ENCODE peak calls at places on chromosomes 13 and 19, in five cellular contexts. F, L, K, U and M are unnamed samples.

GRCh38 chr19:5152767-5153532 is 184.0 kb downstream of the KDM4B start:
- DNase-seq in F (no peak), L (no peak), K (no peak), U (no peak), M (no peak)

GRCh38 chr19:1910169-1910568 is 5.0 kb downstream of the ADAT3 start:
- DNase-seq in F (no peak), L (no peak), K (no peak), U (no peak), M (peak)

GRCh38 chr19:14150770-14151661 is 14.6 kb upstream of the ASF1B start:
- DNase-seq in F (no peak), L (no peak), K (no peak), U (no peak), M (no peak)

GRCh38 chr19:10936661-10937084 is 8.1 kb downstream of the TIMM29 start:
- DNase-seq in F (peak), L (no peak), K (peak), U (peak), M (peak)

GRCh38 chr19:34793562-34793961 is 20.5 kb upstream of the ZNF599 start:
- DNase-seq in F (no peak), L (no peak), K (no peak), U (no peak), M (no peak)

GRCh38 chr13:73428137-73428536 is 369.3 kb downstream of the KLF5 start:
- DNase-seq in F (no peak), L (no peak), K (peak), U (no peak), M (no peak)

GRCh38 chr13:33352023-33352422 is 66.5 kb upstream of the STARD13 start:
- DNase-seq in F (peak), L (no peak), K (no peak), U (no peak), M (no peak)

GRCh38 chr13:108496364-108497215 is 132.8 kb upstream of the MYO16 start:
- DNase-seq in F (no peak), L (peak), K (no peak), U (no peak), M (no peak)

GRCh38 chr19:39514840-39515550 is at the start of gene SELENOV:
- DNase-seq in F (no peak), L (peak), K (no peak), U (no peak), M (no peak)

GRCh38 chr19:4624733-4625362 is 14.5 kb upstream of the TNFAIP8L1 start:
- DNase-seq in F (peak), L (no peak), K (peak), U (no peak), M (no peak)

GRCh38 chr13:98390086-98390697 is 186.7 kb downstream of the STK24 start:
- DNase-seq in F (no peak), L (no peak), K (no peak), U (no peak), M (no peak)

GRCh38 chr13:23323946-23324709 is 109.4 kb downstream of the SACS start:
- DNase-seq in F (no peak), L (no peak), K (no peak), U (no peak), M (no peak)

GRCh38 chr13:97174638-97175037 is 47.5 kb upstream of the MBNL2 start:
- DNase-seq in F (no peak), L (no peak), K (no peak), U (no peak), M (no peak)

GRCh38 chr13:113975416-113975815 is 1.5 kb upstream of the C13orf46 start:
- DNase-seq in F (no peak), L (no peak), K (no peak), U (no peak), M (no peak)

GRCh38 chr13:79973533-79973963 is 367.4 kb downstream of the SPRY2 start:
- DNase-seq in F (no peak), L (no peak), K (no peak), U (no peak), M (no peak)

GRCh38 chr13:75443356-75443958 is 38.5 kb downstream of the TBC1D4 start:
- DNase-seq in F (no peak), L (no peak), K (no peak), U (no peak), M (no peak)

GRCh38 chr19:54155694-54156093 is 3.8 kb downstream of the LENG1 start:
- DNase-seq in F (no peak), L (no peak), K (no peak), U (no peak), M (no peak)

GRCh38 chr13:59750860-59751259 is 412.9 kb downstream of the DIAPH3 start:
- DNase-seq in F (no peak), L (peak), K (no peak), U (no peak), M (no peak)

GRCh38 chr13:106612688-106613087 is 44.8 kb upstream of the ARGLU1 start:
- DNase-seq in F (no peak), L (no peak), K (no peak), U (no peak), M (no peak)

GRCh38 chr19:16386619-16387240 is 62.1 kb downstream of the KLF2 start:
- DNase-seq in F (peak), L (no peak), K (peak), U (no peak), M (peak)

GRCh38 chr19:30997222-30997621 is 352.0 kb downstream of the TSHZ3 start:
- DNase-seq in F (no peak), L (no peak), K (no peak), U (no peak), M (no peak)
- TF ChIP-seq JUND in F (no peak), L (no peak), K (no peak), U (no peak), M (no peak)

DNA sequence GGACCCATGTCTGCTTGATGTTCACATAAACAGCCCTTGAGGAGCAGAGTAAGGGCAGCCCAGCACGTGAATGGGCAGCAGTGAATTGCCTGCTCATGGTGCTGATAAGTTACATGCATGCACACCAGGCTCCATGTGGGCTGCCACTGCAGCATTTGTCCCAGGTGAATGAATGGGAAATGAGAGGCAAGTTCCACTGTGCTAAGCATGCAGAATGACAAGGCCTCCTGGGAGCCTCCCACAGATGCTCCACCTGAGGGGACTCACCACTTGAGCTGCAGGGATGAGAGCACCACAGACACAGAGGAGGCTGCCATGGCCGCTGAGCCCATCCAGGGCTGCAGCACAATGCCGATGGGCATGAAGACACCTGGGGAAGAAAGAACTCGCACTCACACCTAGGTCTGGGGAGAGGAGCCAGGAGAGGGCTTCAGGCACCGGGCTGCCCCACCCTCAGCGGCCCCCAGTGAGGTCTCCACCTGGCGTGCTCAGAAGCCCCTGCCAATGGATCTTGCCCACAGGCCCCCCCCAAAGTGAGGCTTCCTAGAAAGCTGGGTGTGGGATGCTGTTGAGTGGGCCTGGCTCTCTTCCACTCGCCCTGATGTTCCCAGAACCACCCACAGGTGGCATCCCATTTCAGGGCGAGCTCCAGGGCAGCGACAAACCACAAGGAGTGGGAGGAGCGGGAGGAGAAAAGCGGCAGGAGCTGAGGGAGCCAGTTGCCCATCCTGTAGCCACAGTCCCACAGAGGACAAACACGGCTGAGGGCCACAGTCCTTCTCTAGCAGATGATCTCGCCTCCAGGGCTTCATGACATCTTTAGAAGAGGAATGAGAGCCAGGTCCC is 73.8 kb downstream of the CCDC70 start:
- DNase-seq in F (no peak), L (peak), K (peak), U (no peak), M (peak)
- TF ChIP-seq JUND in F (no peak), L (no peak), K (no peak), U (no peak), M (no peak)

DNA sequence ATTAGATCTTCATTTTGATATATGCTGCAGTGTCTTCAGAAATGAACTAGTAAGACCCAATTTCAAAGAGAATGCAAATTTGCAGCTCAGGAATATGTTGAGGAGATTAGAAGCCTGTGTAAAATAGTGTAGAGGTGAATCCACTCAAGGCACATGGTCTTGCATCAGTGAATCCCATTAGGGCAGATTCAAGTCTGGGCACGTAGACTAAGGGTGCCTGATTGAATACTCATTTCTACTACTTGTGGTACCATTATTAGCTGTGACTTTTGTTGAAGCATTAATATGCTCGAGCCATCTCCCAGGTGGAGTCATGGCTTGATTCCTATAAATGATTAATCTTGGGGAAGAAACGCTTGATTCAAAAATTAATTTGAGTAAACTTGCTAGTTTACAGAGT is 129.4 kb downstream of the AKAP11 start:
- DNase-seq in F (no peak), L (no peak), K (no peak), U (no peak), M (no peak)
- TF ChIP-seq JUND in F (no peak), L (no peak), K (no peak), U (no peak), M (no peak)

DNA sequence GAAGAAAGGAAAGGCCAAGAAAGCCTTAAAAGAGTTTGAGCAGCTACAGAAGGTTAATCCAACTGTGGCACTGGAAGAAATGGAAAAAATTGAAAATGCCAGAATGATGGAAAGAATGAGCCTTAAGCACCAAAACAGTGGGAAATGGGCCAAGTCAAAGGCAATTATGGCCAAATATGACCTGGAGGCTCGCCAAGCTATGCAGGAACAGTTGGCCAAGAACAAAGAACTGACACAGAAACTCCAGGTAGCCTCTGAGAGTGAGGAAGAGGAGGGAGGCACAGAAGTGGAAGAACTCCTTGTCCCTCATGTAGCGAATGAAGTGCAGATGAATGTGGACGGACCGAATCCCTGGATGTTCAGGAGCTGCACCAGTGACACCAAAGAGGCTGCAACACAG is 5.1 kb downstream of the UTP14C start:
- DNase-seq in F (no peak), L (no peak), K (no peak), U (no peak), M (no peak)
- TF ChIP-seq JUND in F (no peak), L (no peak), K (no peak), U (no peak), M (no peak)

DNA sequence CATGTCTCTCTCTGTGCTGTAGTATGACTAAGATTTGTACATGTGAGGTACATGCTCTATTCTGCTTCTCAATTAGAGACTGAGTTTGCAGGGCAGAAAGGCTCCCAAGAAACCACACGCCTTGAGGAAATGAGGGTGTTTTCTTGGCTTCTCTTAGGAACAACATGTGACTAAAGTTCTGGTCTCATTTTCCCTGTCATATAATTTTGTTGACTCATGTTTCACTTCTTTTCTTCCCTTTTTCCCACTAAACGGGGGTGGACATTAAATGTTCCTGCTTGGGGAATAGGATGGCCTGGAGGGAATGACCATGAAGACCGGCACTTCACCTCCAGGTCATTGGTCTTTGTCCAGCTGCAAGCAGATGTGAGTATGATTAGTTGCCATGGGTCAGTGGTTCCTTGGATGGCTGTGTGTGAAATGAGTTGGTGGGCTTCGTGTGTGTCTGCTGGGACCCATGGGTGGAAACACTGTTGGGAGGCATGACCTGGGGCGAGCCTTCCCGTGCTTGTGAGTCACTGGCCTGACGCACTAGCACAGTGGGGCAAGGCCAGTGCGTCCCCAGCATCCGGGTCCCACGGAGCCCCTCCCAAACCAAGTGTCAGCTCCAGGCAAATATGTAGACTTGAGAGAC is 56.6 kb downstream of the COL4A1 start:
- DNase-seq in F (no peak), L (peak), K (no peak), U (no peak), M (no peak)
- TF ChIP-seq JUND in F (no peak), L (no peak), K (no peak), U (no peak), M (no peak)

GRCh38 chr19:45971260-45971902 is 2.3 kb downstream of the NOVA2 start:
- DNase-seq in F (no peak), L (no peak), K (no peak), U (no peak), M (no peak)

GRCh38 chr19:45975296-45975695 is 1.6 kb upstream of the NOVA2 start:
- DNase-seq in F (no peak), L (no peak), K (no peak), U (no peak), M (no peak)

GRCh38 chr19:45972081-45972943 is 1.4 kb downstream of the NOVA2 start:
- DNase-seq in F (no peak), L (peak), K (no peak), U (no peak), M (no peak)

GRCh38 chr19:45972944-45973525 is 630 bp downstream of the NOVA2 start:
- DNase-seq in F (no peak), L (peak), K (no peak), U (no peak), M (no peak)

DNA sequence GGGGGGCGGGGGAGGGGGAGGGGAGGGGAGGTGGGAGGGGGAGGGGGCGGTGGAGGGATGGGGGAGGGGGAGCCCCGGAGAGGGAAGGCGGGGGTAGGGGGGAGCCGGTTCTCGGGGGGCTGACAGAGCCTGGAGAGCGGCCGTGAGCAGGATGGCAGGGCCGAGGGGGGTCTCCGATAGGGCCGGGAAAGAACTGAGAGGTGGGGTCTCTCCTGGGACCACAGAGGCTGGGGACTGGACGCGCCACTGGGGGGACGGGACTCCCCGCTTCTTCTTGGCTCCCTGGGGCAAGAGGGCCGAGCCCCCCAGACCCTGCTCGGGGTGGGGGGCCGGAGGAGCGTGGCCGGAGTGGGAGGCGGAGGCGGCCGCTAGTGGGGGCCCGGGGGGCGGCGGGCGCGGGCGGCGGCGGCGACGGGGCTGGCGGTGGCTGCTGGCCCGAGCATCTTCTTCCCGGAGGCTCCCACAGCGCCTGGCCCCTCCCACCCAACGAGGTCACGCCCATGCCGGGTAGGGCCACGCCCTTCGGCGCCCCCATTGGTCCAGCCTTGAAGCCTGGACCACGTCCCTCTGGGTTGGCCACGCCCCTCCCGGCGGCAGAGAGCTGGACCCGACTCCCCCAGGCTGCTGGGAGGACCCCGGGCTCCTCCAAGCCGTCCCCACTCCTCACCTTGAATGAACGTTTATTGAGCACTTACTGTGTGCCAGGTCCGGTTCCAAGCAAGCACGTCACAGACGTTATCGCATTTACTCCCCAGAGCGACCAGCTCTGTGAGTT is at the start of gene NOVA2:
- DNase-seq in F (no peak), L (peak), K (peak), U (peak), M (no peak)
- TF ChIP-seq JUND in F (no peak), L (no peak), K (no peak), U (no peak), M (no peak)

DNA sequence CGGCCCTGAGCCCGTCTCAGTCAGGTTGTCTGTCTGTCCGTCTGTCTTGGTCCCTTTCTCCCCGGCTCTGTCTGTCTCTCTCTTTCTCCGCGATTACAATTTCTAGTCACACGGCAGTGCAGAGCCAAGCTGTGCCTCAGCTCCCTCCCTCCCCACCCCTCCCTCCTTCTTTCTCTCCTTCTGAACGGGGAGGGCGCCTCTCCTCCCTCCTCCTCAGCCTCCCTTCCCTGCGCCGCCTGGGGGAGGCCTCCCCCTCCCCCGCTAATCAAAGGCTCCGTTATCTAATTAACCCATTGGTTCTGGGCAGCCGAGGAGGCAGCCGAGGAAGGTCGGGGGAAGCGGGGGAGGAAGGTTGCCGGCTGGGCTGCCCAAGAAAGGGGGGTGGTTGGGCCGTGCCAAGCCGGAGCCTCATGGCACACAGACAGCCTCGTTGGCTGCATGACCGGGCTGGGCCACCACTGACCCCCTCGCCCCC is 16.5 kb downstream of the LRRC4B start:
- DNase-seq in F (no peak), L (peak), K (no peak), U (no peak), M (peak)
- TF ChIP-seq JUND in F (no peak), L (no peak), K (no peak), U (no peak), M (no peak)

DNA sequence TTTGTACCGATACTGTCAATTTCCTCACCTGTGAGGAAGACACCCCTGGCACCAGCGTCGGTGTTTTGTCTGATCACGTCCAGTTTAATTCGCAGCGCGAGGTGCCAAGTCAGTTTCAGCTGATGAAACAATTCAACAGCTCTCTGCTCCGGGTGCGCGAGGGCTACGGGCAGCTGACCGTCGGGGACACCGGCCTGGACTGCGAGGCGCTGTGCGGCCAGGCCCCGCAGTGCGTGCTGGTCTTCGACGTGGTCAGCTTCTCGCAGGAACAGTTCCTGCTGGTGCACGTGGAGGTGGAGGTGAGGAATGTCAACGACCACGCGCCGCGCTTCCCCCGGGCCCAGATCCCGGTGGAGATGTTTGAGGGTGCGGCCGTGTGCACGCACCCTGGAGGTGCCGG is 171.5 kb downstream of the OLFM4 start:
- DNase-seq in F (no peak), L (no peak), K (no peak), U (no peak), M (no peak)
- TF ChIP-seq JUND in F (no peak), L (no peak), K (no peak), U (no peak), M (no peak)

DNA sequence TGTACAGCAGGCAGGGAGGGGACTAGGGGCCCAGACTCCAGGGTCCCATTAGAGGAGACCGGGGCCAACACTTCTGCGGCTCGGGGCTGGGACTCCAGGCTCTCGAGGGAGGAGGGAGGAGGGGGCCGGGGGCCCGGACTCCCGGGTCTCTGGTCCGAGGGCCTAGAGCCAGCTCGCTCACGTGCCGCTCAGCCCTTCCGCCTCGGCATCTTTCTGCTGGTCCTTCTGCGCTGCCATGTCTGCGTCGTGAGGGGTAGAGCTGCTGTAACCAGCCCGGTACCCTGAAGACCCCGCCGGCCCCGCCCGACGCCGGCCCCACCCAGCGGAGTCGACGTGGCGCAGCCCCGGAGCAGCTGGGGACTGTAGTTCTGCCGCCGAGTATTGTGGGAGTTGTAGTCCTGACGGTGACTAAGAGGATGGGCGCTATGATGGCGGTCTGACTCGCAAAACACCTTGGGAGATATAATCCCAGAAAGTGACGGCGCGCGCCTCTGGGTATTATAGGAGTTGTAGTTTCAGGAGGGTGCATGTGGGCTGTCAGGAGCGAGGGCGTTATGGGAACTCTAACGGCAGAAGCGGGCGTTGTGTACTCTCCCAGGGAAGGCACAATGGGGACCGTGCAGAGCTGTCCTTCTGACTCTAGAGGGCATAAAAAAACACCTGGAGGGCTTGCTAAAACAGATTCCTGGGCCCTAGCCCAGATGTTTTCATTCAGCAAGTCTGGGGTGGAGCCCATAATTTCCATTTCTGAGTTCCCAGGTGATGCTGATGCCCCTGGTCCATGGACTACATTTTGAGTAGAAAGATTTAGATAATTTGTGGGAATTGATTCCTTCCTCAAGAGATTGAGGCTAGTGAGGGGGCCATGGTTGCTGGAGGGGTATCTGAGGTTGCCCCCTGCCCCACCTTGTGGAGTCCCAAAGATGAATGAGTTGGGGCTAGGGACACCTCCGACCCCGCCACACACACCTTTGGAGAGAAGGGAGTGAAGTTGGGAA is at the start of gene RABAC1:
- DNase-seq in F (peak), L (peak), K (peak), U (peak), M (peak)
- TF ChIP-seq JUND in F (peak), L (peak), K (no peak), U (no peak), M (no peak)